ENCODE peak calls at places on chromosomes 6 and 20, in ten cellular contexts. R, I, V, C, Q, E, A, O, F and K are unnamed samples.

GRCh38 chr6:75118925-75119515 is 86.8 kb downstream of the COL12A1 start:
- DNase-seq in I (no peak), A (no peak), R (no peak), C (peak), O (no peak), E (no peak), Q (no peak), F (no peak), V (no peak), K (no peak)

GRCh38 chr6:17714879-17715860 is 8.4 kb upstream of the NUP153 start:
- DNase-seq in Q (peak), R (no peak), F (no peak), O (peak), V (no peak), A (no peak), I (no peak), C (no peak), E (peak), K (no peak)

GRCh38 chr20:58718121-58718563 is 25.5 kb downstream of the NPEPL1 start:
- DNase-seq in E (no peak), R (peak), O (no peak), F (peak), V (no peak), Q (no peak), I (no peak), C (no peak), A (peak), K (peak)

GRCh38 chr6:24721461-24722215 is 2.7 kb upstream of the C6orf62 start:
- DNase-seq in O (peak), Q (no peak), E (peak), C (no peak), A (peak), R (no peak), I (no peak), V (no peak), F (peak), K (peak)

GRCh38 chr20:1166963-1167720 is 17.6 kb downstream of the TMEM74B start:
- DNase-seq in I (no peak), Q (no peak), A (no peak), V (no peak), E (no peak), F (no peak), O (no peak), C (no peak), R (no peak), K (no peak)

GRCh38 chr6:166466178-166467122 is 83.7 kb upstream of the MPC1 start:
- DNase-seq in F (no peak), I (no peak), A (no peak), R (no peak), V (no peak), Q (peak), E (peak), O (no peak), C (no peak), K (peak)

GRCh38 chr6:69867075-69867911 is 937 bp downstream of the COL19A1 start:
- DNase-seq in A (peak), V (peak), O (peak), E (peak), C (peak), I (no peak), F (peak), R (no peak), Q (no peak), K (peak)

GRCh38 chr20:37670426-37670825 is 23.4 kb upstream of the CTNNBL1 start:
- DNase-seq in C (peak), O (no peak), I (no peak), R (no peak), Q (no peak), V (no peak), E (no peak), F (peak), A (peak), K (no peak)

GRCh38 chr20:53957421-53958172 is 112.8 kb downstream of the BCAS1 start:
- DNase-seq in E (peak), V (no peak), R (no peak), I (no peak), F (no peak), Q (no peak), C (no peak), A (no peak), O (no peak), K (no peak)

GRCh38 chr6:3039384-3039783 is 28.9 kb upstream of the RIPK1 start:
- DNase-seq in V (no peak), F (no peak), A (no peak), O (no peak), Q (no peak), C (no peak), R (no peak), E (no peak), I (no peak), K (no peak)

GRCh38 chr6:106684011-106684410 is 54.6 kb downstream of the QRSL1 start:
- DNase-seq in E (no peak), R (no peak), F (no peak), C (peak), V (no peak), A (no peak), O (no peak), I (no peak), Q (no peak), K (no peak)

GRCh38 chr6:20379231-20379630 is 22.4 kb upstream of the E2F3 start:
- DNase-seq in Q (no peak), V (no peak), R (no peak), I (no peak), C (no peak), E (no peak), A (no peak), F (no peak), O (no peak), K (no peak)

GRCh38 chr6:94377835-94378234 is 958.5 kb upstream of the EPHA7 start:
- DNase-seq in A (no peak), Q (no peak), E (no peak), O (no peak), R (no peak), I (no peak), V (no peak), C (no peak), F (no peak), K (no peak)

GRCh38 chr6:170030284-170031095 is 260.4 kb downstream of the DLL1 start:
- DNase-seq in F (no peak), Q (peak), O (no peak), E (no peak), I (no peak), C (no peak), V (no peak), A (no peak), R (peak), K (peak)

GRCh38 chr6:25485820-25486559 is 166.0 kb upstream of the SCGN start:
- DNase-seq in C (peak), A (no peak), O (no peak), Q (peak), E (no peak), I (no peak), F (peak), V (no peak), R (no peak), K (peak)

GRCh38 chr6:144876689-144877088 is 591.6 kb downstream of the UTRN start:
- DNase-seq in E (no peak), C (no peak), V (no peak), Q (no peak), A (no peak), R (no peak), O (no peak), I (no peak), F (no peak), K (no peak)

GRCh38 chr6:75986935-75987334 is 85.5 kb downstream of the IMPG1 start:
- DNase-seq in I (no peak), F (no peak), C (no peak), E (no peak), O (no peak), V (no peak), Q (no peak), R (no peak), A (no peak), K (no peak)

GRCh38 chr20:36548006-36548315 is 6.6 kb downstream of the MYL9 start:
- DNase-seq in E (no peak), F (no peak), A (no peak), C (no peak), Q (peak), V (peak), R (no peak), I (no peak), O (peak), K (no peak)

GRCh38 chr20:49937023-49937929 is 1.1 kb downstream of the RNF114 start:
- DNase-seq in V (no peak), Q (no peak), F (no peak), E (no peak), A (peak), I (no peak), O (no peak), R (no peak), C (peak), K (no peak)

GRCh38 chr6:78942451-78942850 is 75.1 kb downstream of the IRAK1BP1 start:
- DNase-seq in F (no peak), I (no peak), E (peak), A (no peak), O (no peak), V (no peak), R (no peak), C (no peak), Q (no peak), K (no peak)

GRCh38 chr20:38001981-38002380 is 31.3 kb downstream of the TTI1 start:
- DNase-seq in R (no peak), Q (no peak), V (no peak), C (no peak), F (no peak), E (peak), O (peak), A (no peak), I (no peak), K (no peak)

GRCh38 chr20:33653900-33654596 is 8.1 kb upstream of the C20orf144 start:
- DNase-seq in C (peak), Q (peak), V (no peak), R (peak), E (no peak), A (peak), O (peak), F (peak), I (no peak), K (peak)

GRCh38 chr6:68634503-68635411 is at the start of gene ADGRB3:
- DNase-seq in V (peak), E (peak), R (peak), C (peak), O (peak), I (peak), F (peak), Q (peak), A (peak), K (peak)

GRCh38 chr6:50116390-50116789 is 66.7 kb upstream of the DEFB112 start:
- DNase-seq in I (no peak), Q (no peak), C (no peak), R (no peak), O (no peak), V (no peak), F (no peak), E (no peak), A (no peak), K (no peak)

GRCh38 chr6:124987999-124988591 is 25.9 kb downstream of the RNF217 start:
- DNase-seq in I (no peak), Q (no peak), R (no peak), O (no peak), V (no peak), C (no peak), A (no peak), E (no peak), F (no peak), K (no peak)

GRCh38 chr6:93886416-93886815 is 467.1 kb upstream of the EPHA7 start:
- DNase-seq in E (no peak), V (no peak), O (no peak), A (no peak), I (no peak), C (no peak), Q (no peak), F (no peak), R (no peak), K (no peak)

GRCh38 chr20:46959081-46959692 is 64.5 kb downstream of the EYA2 start:
- DNase-seq in R (no peak), V (peak), F (no peak), Q (no peak), O (no peak), C (no peak), I (no peak), E (peak), A (no peak), K (no peak)

GRCh38 chr20:58640446-58640845 is 10.6 kb upstream of the STX16 start:
- DNase-seq in V (no peak), A (no peak), Q (no peak), E (peak), R (no peak), C (no peak), I (no peak), O (peak), F (no peak), K (no peak)

GRCh38 chr6:124669713-124670480 is 292.3 kb upstream of the RNF217 start:
- DNase-seq in R (no peak), V (no peak), C (no peak), F (no peak), I (no peak), A (no peak), E (no peak), O (no peak), Q (no peak), K (no peak)

GRCh38 chr6:158061709-158062461 is 80.2 kb downstream of the SYNJ2 start:
- DNase-seq in C (no peak), Q (no peak), R (no peak), F (no peak), E (no peak), A (no peak), O (no peak), V (no peak), I (no peak), K (no peak)

GRCh38 chr6:84764332-84765049 is at the start of gene TBX18:
- DNase-seq in R (peak), I (peak), E (peak), C (peak), F (peak), O (peak), V (peak), A (peak), Q (peak), K (peak)

GRCh38 chr6:52089758-52090348 is 2.4 kb upstream of the PKHD1 start:
- DNase-seq in I (no peak), E (no peak), R (peak), O (no peak), A (no peak), F (no peak), V (no peak), Q (no peak), C (no peak), K (no peak)

DNA sequence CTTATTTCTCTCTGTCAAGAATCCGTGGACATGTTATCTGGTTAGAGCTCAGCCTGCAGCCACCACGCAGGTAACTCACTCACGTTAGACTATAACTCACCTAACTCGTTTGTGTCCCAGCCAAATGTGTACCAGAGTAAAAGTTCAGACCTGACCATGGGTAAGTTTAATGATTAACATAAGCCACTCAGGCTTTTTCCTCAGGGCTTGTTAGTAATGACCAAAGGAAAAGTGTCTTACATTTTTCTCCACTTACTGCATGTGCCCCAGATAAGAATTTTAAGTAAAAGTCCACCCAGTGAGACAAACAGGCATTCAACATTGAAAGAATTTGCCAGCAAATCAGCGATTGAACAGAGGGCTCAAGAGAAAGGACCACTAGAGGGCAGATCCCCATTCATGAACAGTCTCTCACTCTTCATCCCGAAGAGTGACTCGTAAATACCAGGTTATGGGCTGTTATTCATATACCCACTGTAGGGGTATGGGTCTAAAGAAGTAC is at the start of gene PKHD1:
- DNase-seq in F (no peak), A (peak), O (no peak), Q (no peak), V (peak), C (no peak), R (no peak), I (no peak), E (peak), K (peak)
- H3K27ac ChIP-seq in F (no peak), A (no peak), O (no peak), Q (no peak), V (no peak), C (no peak), R (no peak), I (no peak), E (no peak), K (peak)

GRCh38 chr6:13238640-13239216 is 89.6 kb downstream of the TBC1D7 start:
- DNase-seq in E (no peak), A (no peak), C (no peak), I (no peak), V (no peak), R (no peak), O (no peak), F (no peak), Q (no peak), K (no peak)
- TF ChIP-seq POLR2A in E (no peak), A (no peak), C (no peak), I (no peak), V (no peak), R (no peak), O (no peak), F (no peak), Q (no peak), K (no peak)

DNA sequence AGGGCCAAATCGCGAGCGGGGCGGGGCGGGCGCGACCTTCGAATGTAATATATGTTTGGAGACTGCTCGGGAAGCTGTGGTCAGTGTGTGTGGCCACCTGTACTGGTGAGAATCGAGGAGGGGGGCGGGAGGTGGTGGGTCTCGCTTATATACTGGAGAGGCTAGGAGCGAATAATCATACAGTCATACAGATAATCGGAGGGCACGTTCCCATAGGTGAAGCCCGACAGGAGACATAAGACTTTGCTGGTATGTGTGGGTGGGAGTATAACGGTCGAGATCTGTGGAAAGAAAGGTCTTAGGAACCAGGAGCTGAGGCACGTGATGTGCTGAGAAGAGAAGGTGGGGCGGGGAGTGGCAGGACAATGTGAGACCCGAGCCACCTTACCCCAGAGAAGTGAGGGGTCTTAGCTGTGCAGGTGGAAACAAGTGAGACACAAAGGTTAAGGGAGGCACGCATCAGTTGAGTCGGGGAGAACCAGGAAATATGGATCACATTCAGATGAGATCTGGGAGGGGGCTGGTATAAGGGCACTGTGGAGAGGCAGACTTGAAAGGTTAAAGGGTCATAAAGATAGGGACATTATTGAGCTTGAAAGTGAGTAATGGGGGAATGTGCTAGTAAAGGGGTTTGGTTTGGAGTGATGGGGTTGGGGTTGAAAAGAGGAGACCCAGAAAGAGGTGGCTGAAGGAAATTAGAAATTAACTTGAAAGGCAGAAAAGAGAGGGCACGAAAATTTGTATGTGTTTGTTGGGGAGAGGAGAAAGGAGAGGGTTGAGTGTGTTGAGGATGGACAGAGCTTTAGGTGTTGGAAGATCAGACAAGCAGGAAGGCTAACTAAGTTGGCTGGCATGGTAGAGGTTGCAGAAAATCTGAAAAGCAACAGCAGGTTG is 589 bp downstream of the RNF5 start:
- DNase-seq in I (no peak), A (no peak), V (no peak), E (no peak), O (peak), Q (no peak), R (no peak), F (no peak), C (no peak), K (no peak)
- H3K27ac ChIP-seq in I (peak), A (peak), V (peak), E (peak), O (peak), Q (peak), R (peak), F (peak), C (peak), K (peak)

GRCh38 chr6:135056632-135057031 is 2.0 kb upstream of the HBS1L start:
- DNase-seq in R (no peak), A (no peak), E (no peak), V (no peak), C (no peak), I (no peak), Q (no peak), O (no peak), F (no peak), K (no peak)

GRCh38 chr6:135054238-135054574 is 416 bp downstream of the HBS1L start:
- DNase-seq in F (no peak), E (peak), R (no peak), A (no peak), V (peak), I (no peak), Q (no peak), O (peak), C (no peak), K (no peak)

GRCh38 chr6:135052939-135053338 is 1.7 kb downstream of the HBS1L start:
- DNase-seq in Q (no peak), A (no peak), E (no peak), O (peak), F (no peak), R (no peak), V (no peak), C (no peak), I (no peak), K (no peak)

GRCh38 chr6:135053433-135053832 is 1.2 kb downstream of the HBS1L start:
- DNase-seq in C (no peak), F (no peak), R (no peak), Q (no peak), I (no peak), A (no peak), V (no peak), E (no peak), O (no peak), K (no peak)

DNA sequence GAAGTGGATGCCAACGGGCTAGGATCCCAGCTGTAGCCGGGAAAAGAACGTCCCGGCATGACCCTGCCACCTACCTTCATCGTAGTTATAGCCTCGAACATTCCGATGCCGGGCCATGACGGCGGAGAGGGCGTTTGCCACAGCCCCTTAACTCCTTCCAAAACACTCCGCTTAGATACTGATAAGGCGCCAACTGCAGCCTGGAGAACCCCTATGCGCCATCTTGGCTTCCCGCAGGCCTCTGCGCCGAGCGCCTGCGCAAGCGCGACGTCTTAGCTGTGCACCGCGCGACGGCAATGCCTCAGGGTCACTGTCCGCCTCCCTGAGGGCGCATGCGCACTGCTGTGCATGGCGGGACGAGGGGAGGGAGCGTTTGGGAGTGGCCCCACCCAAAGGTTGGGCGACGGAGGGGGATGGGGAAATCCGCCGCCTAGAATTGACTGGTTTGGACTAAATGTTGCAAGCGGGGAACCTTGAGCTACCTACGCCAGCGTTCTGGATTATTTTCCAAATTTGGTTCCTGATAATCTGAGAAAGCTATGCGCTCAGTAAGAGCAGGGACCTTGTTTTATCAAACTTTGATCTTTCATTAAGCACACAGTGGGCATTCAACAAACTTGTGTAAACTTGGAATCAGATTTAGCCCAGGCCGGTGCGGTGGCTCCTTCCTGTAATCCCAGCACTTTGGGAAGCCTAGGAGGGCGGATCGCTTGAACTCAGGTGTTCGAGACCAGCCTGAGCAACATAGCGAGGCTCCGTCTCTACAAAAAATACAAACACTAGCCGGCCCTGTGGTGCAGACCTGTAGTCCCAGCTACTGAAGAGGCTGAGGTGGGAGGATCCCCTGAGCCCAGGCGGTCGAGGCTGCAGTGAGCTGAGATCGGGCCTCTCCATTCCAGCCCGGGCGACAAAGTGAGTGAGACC is at the start of gene HBS1L:
- DNase-seq in I (peak), V (peak), F (peak), C (peak), E (peak), O (peak), R (peak), Q (peak), A (peak), K (peak)
- TF ChIP-seq POLR2A in I (peak), V (peak), F (peak), C (peak), E (peak), O (peak), R (peak), Q (peak), A (peak), K (peak)